ENCODE peak calls at places on chromosomes 5 and 9, in ten cellular contexts. One of them, this sample, is unnamed.

GRCh38 chr9:70874451-70874850 is 247.0 kb downstream of the TRPM3 start:
- DNase-seq in esophagus squamous epithelium: no peak
- DNase-seq in upper lobe of right lung: no peak
- DNase-seq in right cardiac atrium: no peak
- DNase-seq in A673: no peak
- DNase-seq in GM23338: no peak
- DNase-seq in tibial nerve: no peak
- DNase-seq in naive thymus-derived CD4-positive, alpha-beta T cell: no peak
- DNase-seq in brain microvascular endothelial cell: no peak
- DNase-seq in colonic mucosa: no peak
- DNase-seq in this sample: no peak

GRCh38 chr9:137452761-137453642 is 6.1 kb downstream of the NSMF start:
- DNase-seq in esophagus squamous epithelium: no peak
- DNase-seq in upper lobe of right lung: peak
- DNase-seq in right cardiac atrium: peak
- DNase-seq in A673: no peak
- DNase-seq in GM23338: no peak
- DNase-seq in tibial nerve: no peak
- DNase-seq in naive thymus-derived CD4-positive, alpha-beta T cell: no peak
- DNase-seq in brain microvascular endothelial cell: no peak
- DNase-seq in colonic mucosa: peak
- DNase-seq in this sample: no peak

GRCh38 chr5:178296066-178296465 is 63.5 kb upstream of the PHYKPL start:
- DNase-seq in esophagus squamous epithelium: no peak
- DNase-seq in upper lobe of right lung: no peak
- DNase-seq in right cardiac atrium: peak
- DNase-seq in A673: no peak
- DNase-seq in GM23338: no peak
- DNase-seq in tibial nerve: no peak
- DNase-seq in naive thymus-derived CD4-positive, alpha-beta T cell: no peak
- DNase-seq in brain microvascular endothelial cell: no peak
- DNase-seq in colonic mucosa: no peak
- DNase-seq in this sample: no peak

GRCh38 chr9:28341913-28342312 is 768.6 kb upstream of the C9orf72 start:
- DNase-seq in esophagus squamous epithelium: no peak
- DNase-seq in upper lobe of right lung: no peak
- DNase-seq in right cardiac atrium: no peak
- DNase-seq in A673: no peak
- DNase-seq in GM23338: no peak
- DNase-seq in tibial nerve: no peak
- DNase-seq in naive thymus-derived CD4-positive, alpha-beta T cell: no peak
- DNase-seq in brain microvascular endothelial cell: no peak
- DNase-seq in colonic mucosa: no peak
- DNase-seq in this sample: no peak

GRCh38 chr5:160452721-160453263 is 31.1 kb downstream of the PTTG1 start:
- DNase-seq in esophagus squamous epithelium: no peak
- DNase-seq in upper lobe of right lung: no peak
- DNase-seq in right cardiac atrium: peak
- DNase-seq in A673: no peak
- DNase-seq in GM23338: no peak
- DNase-seq in tibial nerve: no peak
- DNase-seq in naive thymus-derived CD4-positive, alpha-beta T cell: no peak
- DNase-seq in brain microvascular endothelial cell: no peak
- DNase-seq in colonic mucosa: no peak
- DNase-seq in this sample: no peak

GRCh38 chr5:132233081-132233480 is 5.4 kb upstream of the P4HA2 start:
- DNase-seq in esophagus squamous epithelium: no peak
- DNase-seq in upper lobe of right lung: peak
- DNase-seq in right cardiac atrium: no peak
- DNase-seq in A673: no peak
- DNase-seq in GM23338: no peak
- DNase-seq in tibial nerve: no peak
- DNase-seq in naive thymus-derived CD4-positive, alpha-beta T cell: no peak
- DNase-seq in brain microvascular endothelial cell: no peak
- DNase-seq in colonic mucosa: no peak
- DNase-seq in this sample: no peak

GRCh38 chr5:35919191-35919590 is 19.2 kb downstream of the CAPSL start:
- DNase-seq in esophagus squamous epithelium: no peak
- DNase-seq in upper lobe of right lung: no peak
- DNase-seq in right cardiac atrium: no peak
- DNase-seq in A673: no peak
- DNase-seq in GM23338: no peak
- DNase-seq in tibial nerve: peak
- DNase-seq in naive thymus-derived CD4-positive, alpha-beta T cell: no peak
- DNase-seq in brain microvascular endothelial cell: peak
- DNase-seq in colonic mucosa: no peak
- DNase-seq in this sample: no peak

GRCh38 chr9:105835721-105836120 is 141.4 kb downstream of the TMEM38B start:
- DNase-seq in esophagus squamous epithelium: no peak
- DNase-seq in upper lobe of right lung: no peak
- DNase-seq in right cardiac atrium: no peak
- DNase-seq in A673: no peak
- DNase-seq in GM23338: no peak
- DNase-seq in tibial nerve: no peak
- DNase-seq in naive thymus-derived CD4-positive, alpha-beta T cell: no peak
- DNase-seq in brain microvascular endothelial cell: no peak
- DNase-seq in colonic mucosa: no peak
- DNase-seq in this sample: no peak

GRCh38 chr9:134648701-134649525 is 7.3 kb downstream of the COL5A1 start:
- DNase-seq in esophagus squamous epithelium: no peak
- DNase-seq in upper lobe of right lung: no peak
- DNase-seq in right cardiac atrium: peak
- DNase-seq in A673: no peak
- DNase-seq in GM23338: no peak
- DNase-seq in tibial nerve: no peak
- DNase-seq in naive thymus-derived CD4-positive, alpha-beta T cell: no peak
- DNase-seq in brain microvascular endothelial cell: peak
- DNase-seq in colonic mucosa: no peak
- DNase-seq in this sample: no peak

GRCh38 chr5:52356311-52356918 is 431.3 kb upstream of the ITGA1 start:
- DNase-seq in esophagus squamous epithelium: no peak
- DNase-seq in upper lobe of right lung: no peak
- DNase-seq in right cardiac atrium: no peak
- DNase-seq in A673: peak
- DNase-seq in GM23338: peak
- DNase-seq in tibial nerve: no peak
- DNase-seq in naive thymus-derived CD4-positive, alpha-beta T cell: no peak
- DNase-seq in brain microvascular endothelial cell: no peak
- DNase-seq in colonic mucosa: no peak
- DNase-seq in this sample: peak

GRCh38 chr5:6632324-6632930 is 417 bp downstream of the NSUN2 start:
- DNase-seq in esophagus squamous epithelium: no peak
- DNase-seq in upper lobe of right lung: no peak
- DNase-seq in right cardiac atrium: no peak
- DNase-seq in A673: no peak
- DNase-seq in GM23338: peak
- DNase-seq in tibial nerve: no peak
- DNase-seq in naive thymus-derived CD4-positive, alpha-beta T cell: no peak
- DNase-seq in brain microvascular endothelial cell: peak
- DNase-seq in colonic mucosa: no peak
- DNase-seq in this sample: no peak

DNA sequence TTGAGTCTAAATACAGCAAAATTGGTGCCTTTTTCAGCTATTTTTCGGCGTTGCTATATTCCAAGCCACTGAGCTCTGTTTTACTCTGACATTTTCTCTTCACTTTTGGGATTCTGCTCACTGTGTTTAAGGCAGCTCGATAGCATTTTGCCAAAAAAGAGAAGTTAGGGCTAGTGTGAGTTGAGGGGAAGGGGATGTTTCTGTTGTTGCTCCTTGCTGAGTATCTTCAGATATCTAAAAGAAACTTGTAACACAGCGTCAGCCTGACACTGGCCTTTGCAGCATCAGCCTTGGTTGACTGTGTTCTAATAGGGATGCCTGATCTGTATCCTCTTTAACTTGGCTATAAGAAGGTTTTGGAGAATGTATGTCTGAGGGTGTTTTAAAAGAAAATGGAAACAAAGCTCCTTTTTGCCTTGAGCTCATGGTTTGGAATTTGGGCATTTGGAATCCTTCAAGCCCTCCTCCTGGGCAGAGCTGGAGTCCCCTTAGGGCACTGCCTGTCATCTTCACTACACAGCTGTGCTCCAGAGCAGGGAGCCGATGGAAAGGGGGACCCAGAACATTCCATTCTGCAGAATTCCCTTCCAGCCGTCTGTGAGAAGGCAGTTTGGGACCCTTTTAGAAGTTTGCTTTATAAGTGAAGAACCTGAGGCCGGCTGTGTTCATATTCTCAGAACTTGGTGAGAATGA is 63.0 kb downstream of the EXOSC2 start:
- DNase-seq in esophagus squamous epithelium: no peak
- DNase-seq in upper lobe of right lung: no peak
- DNase-seq in right cardiac atrium: no peak
- DNase-seq in A673: no peak
- DNase-seq in GM23338: peak
- DNase-seq in tibial nerve: no peak
- DNase-seq in naive thymus-derived CD4-positive, alpha-beta T cell: no peak
- DNase-seq in brain microvascular endothelial cell: no peak
- DNase-seq in colonic mucosa: no peak
- DNase-seq in this sample: no peak
- H3K4me3 ChIP-seq in esophagus squamous epithelium: no peak
- H3K4me3 ChIP-seq in upper lobe of right lung: no peak
- H3K4me3 ChIP-seq in right cardiac atrium: no peak
- H3K4me3 ChIP-seq in A673: no peak
- H3K4me3 ChIP-seq in GM23338: no peak
- H3K4me3 ChIP-seq in tibial nerve: no peak
- H3K4me3 ChIP-seq in naive thymus-derived CD4-positive, alpha-beta T cell: no peak
- H3K4me3 ChIP-seq in brain microvascular endothelial cell: no peak
- H3K4me3 ChIP-seq in colonic mucosa: no peak
- H3K4me3 ChIP-seq in this sample: no peak

GRCh38 chr5:88824892-88825781 is 57.8 kb downstream of the MEF2C start:
- DNase-seq in esophagus squamous epithelium: no peak
- DNase-seq in upper lobe of right lung: no peak
- DNase-seq in right cardiac atrium: no peak
- DNase-seq in A673: no peak
- DNase-seq in GM23338: no peak
- DNase-seq in tibial nerve: no peak
- DNase-seq in naive thymus-derived CD4-positive, alpha-beta T cell: no peak
- DNase-seq in brain microvascular endothelial cell: peak
- DNase-seq in colonic mucosa: no peak
- DNase-seq in this sample: no peak
- H3K4me3 ChIP-seq in esophagus squamous epithelium: peak
- H3K4me3 ChIP-seq in upper lobe of right lung: peak
- H3K4me3 ChIP-seq in right cardiac atrium: peak
- H3K4me3 ChIP-seq in A673: no peak
- H3K4me3 ChIP-seq in GM23338: no peak
- H3K4me3 ChIP-seq in tibial nerve: no peak
- H3K4me3 ChIP-seq in naive thymus-derived CD4-positive, alpha-beta T cell: no peak
- H3K4me3 ChIP-seq in brain microvascular endothelial cell: no peak
- H3K4me3 ChIP-seq in colonic mucosa: no peak
- H3K4me3 ChIP-seq in this sample: no peak

DNA sequence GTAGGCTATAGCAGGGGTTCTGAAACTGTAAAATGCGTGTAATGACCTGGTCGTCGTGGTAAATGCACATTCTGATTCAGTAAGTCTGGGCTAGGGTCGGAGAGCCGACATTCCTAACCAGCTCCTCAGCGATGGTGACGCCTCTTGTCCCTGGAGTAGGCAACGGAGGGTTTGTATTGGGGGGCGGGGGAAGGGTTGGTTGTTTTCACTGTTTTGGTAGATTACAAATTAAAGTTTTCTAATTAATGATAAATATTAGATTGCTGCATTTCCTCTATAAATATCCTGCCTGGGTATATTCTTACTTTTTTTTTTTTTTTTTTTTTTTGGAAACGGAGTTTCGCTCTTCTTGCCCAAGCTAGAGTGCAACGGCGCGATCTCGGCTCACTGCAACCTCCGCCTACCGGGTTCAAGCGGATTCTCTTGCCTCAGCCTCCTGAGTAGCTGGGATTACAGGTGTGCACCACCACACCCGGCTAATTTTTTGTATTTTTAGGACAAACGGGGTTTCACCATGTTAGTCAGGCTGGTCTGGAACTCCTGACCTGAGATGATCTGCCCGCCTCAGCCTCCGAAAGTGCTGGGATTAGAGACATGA is 566 bp upstream of the ALDH7A1 start:
- DNase-seq in esophagus squamous epithelium: no peak
- DNase-seq in upper lobe of right lung: no peak
- DNase-seq in right cardiac atrium: peak
- DNase-seq in A673: no peak
- DNase-seq in GM23338: no peak
- DNase-seq in tibial nerve: no peak
- DNase-seq in naive thymus-derived CD4-positive, alpha-beta T cell: no peak
- DNase-seq in brain microvascular endothelial cell: no peak
- DNase-seq in colonic mucosa: no peak
- DNase-seq in this sample: no peak
- H3K4me3 ChIP-seq in esophagus squamous epithelium: peak
- H3K4me3 ChIP-seq in upper lobe of right lung: peak
- H3K4me3 ChIP-seq in right cardiac atrium: peak
- H3K4me3 ChIP-seq in A673: peak
- H3K4me3 ChIP-seq in GM23338: peak
- H3K4me3 ChIP-seq in tibial nerve: peak
- H3K4me3 ChIP-seq in naive thymus-derived CD4-positive, alpha-beta T cell: peak
- H3K4me3 ChIP-seq in brain microvascular endothelial cell: peak
- H3K4me3 ChIP-seq in colonic mucosa: peak
- H3K4me3 ChIP-seq in this sample: no peak

GRCh38 chr5:142627371-142628217 is 58.3 kb downstream of the FGF1 start:
- DNase-seq in esophagus squamous epithelium: no peak
- DNase-seq in upper lobe of right lung: no peak
- DNase-seq in right cardiac atrium: no peak
- DNase-seq in A673: no peak
- DNase-seq in GM23338: no peak
- DNase-seq in tibial nerve: no peak
- DNase-seq in naive thymus-derived CD4-positive, alpha-beta T cell: no peak
- DNase-seq in brain microvascular endothelial cell: no peak
- DNase-seq in colonic mucosa: no peak
- DNase-seq in this sample: no peak

GRCh38 chr5:142621227-142621626 is 64.7 kb downstream of the FGF1 start:
- DNase-seq in esophagus squamous epithelium: no peak
- DNase-seq in upper lobe of right lung: no peak
- DNase-seq in right cardiac atrium: no peak
- DNase-seq in A673: no peak
- DNase-seq in GM23338: no peak
- DNase-seq in tibial nerve: no peak
- DNase-seq in naive thymus-derived CD4-positive, alpha-beta T cell: no peak
- DNase-seq in brain microvascular endothelial cell: peak
- DNase-seq in colonic mucosa: no peak
- DNase-seq in this sample: no peak

GRCh38 chr5:142630927-142631539 is 54.9 kb downstream of the FGF1 start:
- DNase-seq in esophagus squamous epithelium: no peak
- DNase-seq in upper lobe of right lung: no peak
- DNase-seq in right cardiac atrium: no peak
- DNase-seq in A673: no peak
- DNase-seq in GM23338: no peak
- DNase-seq in tibial nerve: no peak
- DNase-seq in naive thymus-derived CD4-positive, alpha-beta T cell: no peak
- DNase-seq in brain microvascular endothelial cell: no peak
- DNase-seq in colonic mucosa: no peak
- DNase-seq in this sample: no peak

DNA sequence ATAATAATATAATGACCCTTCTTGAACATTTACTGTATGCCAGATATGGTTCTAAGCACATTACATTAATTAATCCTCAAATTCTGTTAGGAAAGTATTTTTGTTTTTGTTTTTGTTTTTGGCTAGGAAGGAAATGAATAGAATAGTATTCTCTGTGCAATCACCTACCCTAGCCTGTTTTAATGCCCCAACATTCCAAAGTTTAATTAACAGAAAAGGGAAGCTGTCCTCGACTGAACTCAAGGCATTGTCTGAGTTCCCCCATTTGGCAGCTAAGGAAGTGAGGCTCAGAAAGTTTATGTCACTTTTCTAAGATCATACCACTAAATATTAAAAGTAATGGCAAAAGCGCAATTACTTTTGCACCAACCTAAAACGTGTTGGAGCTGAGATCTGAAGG is 59.8 kb downstream of the FGF1 start:
- DNase-seq in esophagus squamous epithelium: no peak
- DNase-seq in upper lobe of right lung: no peak
- DNase-seq in right cardiac atrium: no peak
- DNase-seq in A673: no peak
- DNase-seq in GM23338: no peak
- DNase-seq in tibial nerve: no peak
- DNase-seq in naive thymus-derived CD4-positive, alpha-beta T cell: no peak
- DNase-seq in brain microvascular endothelial cell: no peak
- DNase-seq in colonic mucosa: no peak
- DNase-seq in this sample: no peak
- H3K4me3 ChIP-seq in esophagus squamous epithelium: no peak
- H3K4me3 ChIP-seq in upper lobe of right lung: no peak
- H3K4me3 ChIP-seq in right cardiac atrium: no peak
- H3K4me3 ChIP-seq in A673: no peak
- H3K4me3 ChIP-seq in GM23338: no peak
- H3K4me3 ChIP-seq in tibial nerve: no peak
- H3K4me3 ChIP-seq in naive thymus-derived CD4-positive, alpha-beta T cell: no peak
- H3K4me3 ChIP-seq in brain microvascular endothelial cell: no peak
- H3K4me3 ChIP-seq in colonic mucosa: no peak
- H3K4me3 ChIP-seq in this sample: no peak